ENCODE peak calls at places on chromosomes 2 and 18, in eight cellular contexts. W is body of pancreas, Y is endothelial cell of umbilical vein, K is dorsolateral prefrontal cortex, U is A549, C is fibroblast of lung, B is stomach, I is AG04450. E is an unnamed sample.

GRCh38 chr2:200130762-200131166 is 175.4 kb downstream of the MAIP1 start:
- DNase-seq in W (no peak), Y (no peak), K (no peak), U (no peak), C (peak), B (no peak), I (no peak), E (no peak)

GRCh38 chr2:57376985-57377384 is 669.6 kb upstream of the VRK2 start:
- DNase-seq in W (no peak), Y (peak), K (no peak), U (no peak), C (no peak), B (no peak), I (no peak), E (no peak)

GRCh38 chr2:98483257-98483861 is 38.7 kb downstream of the INPP4A start:
- DNase-seq in W (no peak), Y (no peak), K (no peak), U (no peak), C (no peak), B (no peak), I (no peak), E (no peak)

GRCh38 chr2:176158855-176159677 is 2.0 kb downstream of the HOXD3 start:
- DNase-seq in W (no peak), Y (no peak), K (no peak), U (no peak), C (no peak), B (no peak), I (no peak), E (no peak)

GRCh38 chr2:106117882-106118684 is 76.0 kb downstream of the UXS1 start:
- DNase-seq in W (no peak), Y (no peak), K (no peak), U (no peak), C (no peak), B (peak), I (no peak), E (no peak)

GRCh38 chr2:109459485-109459884 is 154.3 kb downstream of the SEPTIN10 start:
- DNase-seq in W (no peak), Y (no peak), K (no peak), U (no peak), C (no peak), B (no peak), I (no peak), E (no peak)

GRCh38 chr2:241579281-241579680 is 20.7 kb downstream of the BOK start:
- DNase-seq in W (no peak), Y (no peak), K (no peak), U (no peak), C (no peak), B (no peak), I (no peak), E (no peak)

GRCh38 chr18:70181015-70181414 is 24.5 kb downstream of the RTTN start:
- DNase-seq in W (no peak), Y (peak), K (no peak), U (peak), C (peak), B (no peak), I (peak), E (no peak)

GRCh38 chr18:8358066-8358795 is 251.0 kb upstream of the RAB12 start:
- DNase-seq in W (no peak), Y (no peak), K (no peak), U (no peak), C (no peak), B (no peak), I (no peak), E (no peak)

GRCh38 chr2:27960237-27960912 is 69.8 kb downstream of the BABAM2 start:
- DNase-seq in W (no peak), Y (peak), K (no peak), U (no peak), C (peak), B (no peak), I (peak), E (no peak)

GRCh38 chr18:32216390-32216789 is 26.6 kb downstream of the MEP1B start:
- DNase-seq in W (no peak), Y (no peak), K (no peak), U (no peak), C (no peak), B (no peak), I (no peak), E (no peak)

GRCh38 chr18:23857756-23858155 is 156.8 kb upstream of the TTC39C start:
- DNase-seq in W (peak), Y (peak), K (no peak), U (no peak), C (no peak), B (peak), I (peak), E (no peak)

DNA sequence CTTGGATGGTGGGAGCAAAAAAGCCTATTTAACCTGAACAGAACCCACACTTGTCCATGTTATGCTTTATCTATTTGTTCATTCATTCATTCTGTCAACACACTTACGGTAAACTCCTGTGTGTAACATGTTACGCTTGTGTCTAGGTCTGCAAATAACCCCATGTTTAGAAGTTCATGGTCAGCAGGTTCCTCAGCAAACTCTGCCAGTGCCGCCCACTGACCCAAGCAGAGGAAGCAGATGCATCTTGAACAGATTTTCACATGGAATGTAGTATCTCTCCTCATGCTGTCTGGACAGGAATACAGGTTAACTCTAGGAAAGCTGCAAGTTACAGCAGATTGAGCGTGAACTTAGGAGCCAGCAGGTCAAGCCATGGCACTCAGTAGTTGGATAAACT is 213.7 kb upstream of the COPS8 start:
- DNase-seq in W (peak), Y (no peak), K (no peak), U (no peak), C (no peak), B (no peak), I (no peak), E (no peak)
- H3K27ac ChIP-seq in W (no peak), Y (peak), K (no peak), U (no peak), C (peak), B (peak), I (no peak), E (no peak)

GRCh38 chr18:45854036-45854586 is 28.6 kb downstream of the SIGLEC15 start:
- DNase-seq in W (no peak), Y (no peak), K (no peak), U (no peak), C (no peak), B (no peak), I (no peak), E (no peak)

GRCh38 chr18:45849529-45849928 is 24.1 kb downstream of the SIGLEC15 start:
- DNase-seq in W (no peak), Y (no peak), K (no peak), U (no peak), C (no peak), B (no peak), I (no peak), E (no peak)

GRCh38 chr18:45850021-45850420 is 24.5 kb downstream of the SIGLEC15 start:
- DNase-seq in W (no peak), Y (no peak), K (no peak), U (peak), C (no peak), B (no peak), I (no peak), E (no peak)

GRCh38 chr18:45852631-45853030 is 27.2 kb downstream of the SIGLEC15 start:
- DNase-seq in W (no peak), Y (no peak), K (no peak), U (no peak), C (no peak), B (no peak), I (no peak), E (no peak)

GRCh38 chr18:45851196-45851925 is 25.9 kb downstream of the SIGLEC15 start:
- DNase-seq in W (no peak), Y (no peak), K (no peak), U (no peak), C (peak), B (no peak), I (no peak), E (no peak)
- H3K27ac ChIP-seq in W (no peak), Y (no peak), K (no peak), U (no peak), C (no peak), B (no peak), I (no peak), E (no peak)

DNA sequence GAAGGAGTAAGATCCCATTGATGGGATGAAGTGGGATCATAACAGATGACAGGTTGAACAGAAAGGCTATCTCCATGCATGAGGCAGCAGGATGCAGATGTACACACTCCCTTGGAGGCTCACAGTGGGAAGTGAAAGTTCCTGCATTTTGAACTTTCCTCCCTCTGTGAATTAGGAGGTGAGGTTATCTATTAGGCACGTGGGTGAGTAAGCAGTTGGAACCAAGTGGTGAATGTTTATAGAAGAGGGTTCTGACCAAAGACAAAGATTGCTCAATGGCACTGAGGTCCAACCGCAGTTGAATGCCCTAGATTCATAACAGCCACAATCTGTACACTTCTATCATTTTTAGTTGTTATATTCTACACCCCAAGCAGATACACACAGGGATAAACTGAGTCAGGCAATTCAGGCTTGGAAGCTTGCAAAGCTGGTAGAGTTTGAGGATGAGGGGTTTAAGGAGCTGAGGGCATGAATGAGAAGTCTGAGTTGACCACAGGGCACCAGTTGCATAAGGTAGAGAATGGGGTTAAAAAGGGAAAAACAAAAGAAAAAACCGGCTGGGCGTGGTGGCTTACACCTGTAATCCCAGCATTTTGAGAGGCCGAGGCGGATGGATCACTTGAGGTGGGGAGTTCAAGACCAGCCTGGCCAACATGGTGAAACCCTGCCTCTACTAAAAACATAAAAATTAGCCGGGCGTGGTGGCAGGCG is 7.1 kb upstream of the KCMF1 start:
- DNase-seq in W (peak), Y (no peak), K (no peak), U (no peak), C (peak), B (no peak), I (peak), E (no peak)
- H3K27ac ChIP-seq in W (peak), Y (no peak), K (no peak), U (peak), C (peak), B (no peak), I (peak), E (no peak)

DNA sequence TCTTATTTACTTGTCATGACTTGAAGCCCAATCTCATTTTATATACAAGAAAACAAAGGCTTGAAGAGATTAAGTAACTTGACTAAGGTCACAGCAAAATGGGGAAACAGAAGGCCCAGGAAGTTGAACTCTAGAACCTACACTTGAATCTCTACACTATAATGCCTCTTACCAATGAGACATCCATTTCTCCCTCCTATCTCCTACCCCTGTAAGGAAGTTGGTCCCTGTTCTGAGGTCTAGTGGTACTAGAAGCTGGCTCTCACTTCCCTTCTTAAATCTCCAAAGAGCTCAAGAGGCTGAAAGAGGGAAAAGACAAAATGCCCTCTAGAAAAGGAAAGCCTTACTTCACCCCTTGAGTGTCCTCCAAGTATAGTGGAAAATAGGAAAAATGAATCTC is 25.5 kb upstream of the IHH start:
- DNase-seq in W (no peak), Y (no peak), K (no peak), U (no peak), C (no peak), B (no peak), I (no peak), E (no peak)
- H3K27ac ChIP-seq in W (no peak), Y (no peak), K (no peak), U (no peak), C (no peak), B (no peak), I (no peak), E (no peak)

GRCh38 chr2:219748673-219749570 is 121.5 kb downstream of the SLC4A3 start:
- DNase-seq in W (no peak), Y (no peak), K (no peak), U (no peak), C (no peak), B (no peak), I (no peak), E (no peak)

GRCh38 chr2:219739866-219740440 is 112.5 kb downstream of the SLC4A3 start:
- DNase-seq in W (no peak), Y (no peak), K (no peak), U (no peak), C (no peak), B (no peak), I (no peak), E (no peak)

GRCh38 chr2:219747637-219748036 is 120.2 kb downstream of the SLC4A3 start:
- DNase-seq in W (no peak), Y (no peak), K (no peak), U (no peak), C (no peak), B (no peak), I (no peak), E (no peak)

GRCh38 chr2:219743548-219743947 is 116.1 kb downstream of the SLC4A3 start:
- DNase-seq in W (no peak), Y (no peak), K (no peak), U (no peak), C (no peak), B (no peak), I (no peak), E (no peak)

DNA sequence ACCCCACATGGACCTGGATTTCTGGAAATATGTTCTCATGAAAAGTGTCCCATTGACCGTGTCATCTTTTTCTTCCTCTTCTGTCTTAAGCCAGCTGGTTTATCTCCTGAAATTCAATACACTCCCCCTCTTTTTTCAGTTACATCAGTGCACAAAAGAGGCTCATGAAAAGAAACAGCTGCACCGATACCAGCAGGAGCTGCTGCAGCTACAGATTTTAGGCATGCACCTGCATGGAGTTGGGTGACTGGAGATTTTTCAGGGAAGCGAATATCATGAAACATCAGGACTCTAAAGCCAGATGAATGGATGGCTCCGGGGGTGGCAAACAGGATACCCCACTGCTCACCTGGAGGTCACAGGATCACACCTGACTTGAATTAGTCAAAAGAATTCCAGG is 117.3 kb downstream of the SLC4A3 start:
- DNase-seq in W (no peak), Y (no peak), K (no peak), U (no peak), C (no peak), B (no peak), I (no peak), E (no peak)
- H3K27ac ChIP-seq in W (no peak), Y (no peak), K (peak), U (no peak), C (no peak), B (no peak), I (no peak), E (no peak)

E was measured in iPS DF 6.9.